ENCODE peak calls at places on chromosome 16, in ten cellular contexts. B is stimulated activated CD8-positive, alpha-beta memory T cell treated with anti-CD3 and anti-CD28 coated beads, Interleukin-4, amount 100 ng/mL, for 1 hour; J is RPMI8226; Z is ELR; M is cardiac muscle cell; G is dorsolateral prefrontal cortex; N is EH; S is WTC11; X is sigmoid colon; T is cardiac fibroblast. F is an unnamed sample.

GRCh38 chr16:85914423-85914794 is 15.4 kb downstream of the IRF8 start:
- DNase-seq in Z (no peak), J (no peak), M (no peak), B (no peak), X (no peak), G (no peak), N (no peak), S (no peak), T (no peak), F (no peak)

GRCh38 chr16:24975428-24975889 is 39.7 kb downstream of the ARHGAP17 start:
- DNase-seq in M (no peak), T (no peak), N (peak; percentile 62), B (no peak), X (no peak), Z (peak; percentile 43), S (no peak), G (no peak), J (no peak), F (no peak)

GRCh38 chr16:22191966-22192260 is 14.2 kb upstream of the EEF2K start:
- DNase-seq in G (no peak), X (no peak), T (peak; percentile 39), S (no peak), B (no peak), J (peak; percentile 52), M (peak; percentile 26), N (peak; percentile 20), Z (peak; percentile 42), F (peak; percentile 80)

GRCh38 chr16:29982560-29983419 is 9.1 kb downstream of the TAOK2 start:
- DNase-seq in M (no peak), N (no peak), X (peak; percentile 61), Z (no peak), J (no peak), S (no peak), B (no peak), G (no peak), T (no peak), F (no peak)

GRCh38 chr16:35463358-35463757 is 2003.9 kb downstream of the TP53TG3F start:
- DNase-seq in T (no peak), G (no peak), N (no peak), S (no peak), B (no peak), Z (no peak), M (no peak), X (no peak), J (no peak), F (no peak)

GRCh38 chr16:68700120-68700519 is 37.0 kb upstream of the CDH1 start:
- DNase-seq in N (peak; percentile 48), M (no peak), X (no peak), G (no peak), B (no peak), T (peak; percentile 33), J (no peak), S (no peak), Z (peak; percentile 59), F (no peak)

GRCh38 chr16:4684763-4685162 is 8.6 kb upstream of the NUDT16L1 start:
- DNase-seq in X (peak; percentile 62), S (no peak), Z (no peak), B (no peak), J (no peak), T (no peak), M (no peak), G (no peak), N (no peak), F (no peak)

GRCh38 chr16:56824335-56824734 is 40.7 kb upstream of the SLC12A3 start:
- DNase-seq in N (peak; percentile 25), Z (peak; percentile 41), X (no peak), B (no peak), T (no peak), M (no peak), J (peak; percentile 48), G (peak; percentile 14), S (no peak), F (no peak)

GRCh38 chr16:56841233-56841632 is 23.8 kb upstream of the SLC12A3 start:
- DNase-seq in B (no peak), M (no peak), Z (no peak), J (peak; percentile 56), N (peak; percentile 70), X (no peak), G (no peak), S (no peak), T (peak; percentile 54), F (no peak)

GRCh38 chr16:19265531-19265930 is 20.0 kb upstream of the CLEC19A start:
- DNase-seq in Z (no peak), X (no peak), T (no peak), B (no peak), S (no peak), J (no peak), N (no peak), G (no peak), M (no peak), F (no peak)

GRCh38 chr16:88430524-88431446 is 22.3 kb upstream of the ZFPM1 start:
- DNase-seq in X (no peak), J (peak; percentile 34), B (no peak), S (peak; percentile 59), M (no peak), N (no peak), Z (no peak), G (no peak), T (no peak), F (peak; percentile 61)

GRCh38 chr16:86578056-86578455 is 293 bp upstream of the FOXL1 start:
- DNase-seq in T (no peak), G (no peak), N (peak; percentile 90), J (no peak), B (no peak), Z (peak; percentile 92), M (no peak), S (no peak), X (no peak), F (no peak)

GRCh38 chr16:48676836-48677235 is 66.9 kb upstream of the N4BP1 start:
- DNase-seq in B (no peak), M (no peak), Z (peak; percentile 37), N (peak; percentile 29), X (no peak), T (peak; percentile 20), J (no peak), S (no peak), G (no peak), F (no peak)

GRCh38 chr16:21159281-21159951 is 942 bp downstream of the LDAF1 start:
- DNase-seq in M (peak; percentile 54), X (peak; percentile 75), N (no peak), Z (peak; percentile 18), B (no peak), G (no peak), J (no peak), S (peak; percentile 69), T (peak; percentile 13), F (peak; percentile 68)

GRCh38 chr16:81466351-81466960 is 21.8 kb downstream of the CMIP start:
- DNase-seq in N (no peak), X (no peak), M (no peak), J (no peak), Z (peak; percentile 24), S (no peak), B (no peak), T (peak; percentile 30), G (no peak), F (no peak)

GRCh38 chr16:83826146-83826913 is 18.6 kb downstream of the HSBP1 start:
- DNase-seq in S (peak; percentile 91), Z (peak; percentile 86), T (peak; percentile 83), N (peak; percentile 83), J (peak; percentile 75), G (peak; percentile 82), M (peak; percentile 83), B (peak; percentile 61), X (peak; percentile 95), F (peak; percentile 84)

GRCh38 chr16:52364500-52364899 is 182.4 kb downstream of the TOX3 start:
- DNase-seq in M (no peak), G (no peak), X (no peak), Z (no peak), B (no peak), S (no peak), J (no peak), N (no peak), T (no peak), F (no peak)

GRCh38 chr16:13376174-13376573 is 474.8 kb downstream of the SHISA9 start:
- DNase-seq in Z (no peak), N (no peak), M (no peak), G (no peak), S (no peak), T (no peak), B (no peak), J (no peak), X (no peak), F (no peak)

GRCh38 chr16:31093132-31093703 is 1.4 kb downstream of the VKORC1 start:
- DNase-seq in N (peak; percentile 59), G (peak; percentile 46), S (peak; percentile 46), B (no peak), T (peak; percentile 27), Z (peak; percentile 64), X (no peak), J (peak; percentile 43), M (peak; percentile 10), F (peak; percentile 64)

GRCh38 chr16:18983565-18984424 is at the start of gene TMC7:
- DNase-seq in J (peak; percentile 86), T (peak; percentile 83), B (no peak), X (peak; percentile 74), M (peak; percentile 94), Z (peak; percentile 87), S (peak; percentile 95), N (peak; percentile 86), G (peak; percentile 95), F (peak; percentile 87)

GRCh38 chr16:85934210-85934609 is 35.2 kb downstream of the IRF8 start:
- DNase-seq in G (no peak), Z (no peak), N (no peak), S (no peak), X (no peak), M (no peak), B (no peak), J (no peak), T (no peak), F (no peak)

GRCh38 chr16:8854298-8854948 is 14.4 kb downstream of the CARHSP1 start:
- DNase-seq in M (no peak), G (no peak), J (no peak), S (no peak), N (no peak), Z (no peak), T (no peak), B (no peak), X (peak; percentile 52), F (no peak)

GRCh38 chr16:86578499-86579267 is at the start of gene FOXL1:
- DNase-seq in X (no peak), G (no peak), S (peak; percentile 36), Z (peak; percentile 87), B (no peak), M (no peak), T (peak; percentile 46), J (no peak), N (peak; percentile 75), F (no peak)

GRCh38 chr16:11857161-11857560 is 5.8 kb upstream of the RSL1D1 start:
- DNase-seq in M (no peak), B (no peak), T (no peak), N (peak; percentile 48), Z (peak; percentile 58), G (no peak), J (no peak), X (no peak), S (no peak), F (no peak)

GRCh38 chr16:30335598-30336474 is 19.3 kb downstream of the CD2BP2 start:
- DNase-seq in T (peak; percentile 44), X (peak; percentile 70), M (no peak), J (peak; percentile 90), S (no peak), B (no peak), N (peak; percentile 47), G (no peak), Z (peak; percentile 61), F (no peak)

GRCh38 chr16:12252616-12253015 is 276.1 kb downstream of the SNX29 start:
- DNase-seq in N (no peak), B (no peak), X (no peak), T (no peak), Z (no peak), S (no peak), J (no peak), M (no peak), G (no peak), F (no peak)

GRCh38 chr16:81600275-81600674 is 155.7 kb downstream of the CMIP start:
- DNase-seq in M (peak; percentile 80), G (no peak), T (peak; percentile 69), Z (peak; percentile 86), J (no peak), S (no peak), B (no peak), N (peak; percentile 93), X (no peak), F (no peak)

F was measured in OCI-M1.